ENCODE peak calls at places on chromosomes 5 and 9, in four cellular contexts. Q, Y, R and X are unnamed samples.

GRCh38 chr9:137034709-137035506 is 3.0 kb upstream of the FUT7 start:
- DNase-seq in Q (peak; percentile 90), Y (peak; percentile 83), R (peak; percentile 89), X (no peak)

GRCh38 chr5:114407783-114408182 is 45.9 kb downstream of the KCNN2 start:
- DNase-seq in Q (no peak), Y (no peak), R (no peak), X (no peak)

GRCh38 chr5:1522601-1523479 is 920 bp downstream of the LPCAT1 start:
- DNase-seq in Q (peak; percentile 35), Y (peak; percentile 57), R (peak; percentile 42), X (no peak)

GRCh38 chr9:133737774-133738038 is 446 bp downstream of the SARDH start:
- DNase-seq in Q (no peak), Y (no peak), R (no peak), X (no peak)

GRCh38 chr5:147050172-147050571 is 171.6 kb upstream of the PPP2R2B start:
- DNase-seq in Q (no peak), Y (no peak), R (no peak), X (no peak)

GRCh38 chr9:76453785-76454184 is 5.2 kb upstream of the GCNT1 start:
- DNase-seq in Q (no peak), Y (no peak), R (no peak), X (no peak)

GRCh38 chr5:109953821-109954220 is 264.1 kb downstream of the MAN2A1 start:
- DNase-seq in Q (no peak), Y (no peak), R (no peak), X (no peak)

GRCh38 chr5:29758986-29759421 is 1434.5 kb upstream of the CDH6 start:
- DNase-seq in Q (no peak), Y (no peak), R (peak; percentile 40), X (no peak)

GRCh38 chr5:35162848-35163770 is 67.2 kb downstream of the PRLR start:
- DNase-seq in Q (no peak), Y (no peak), R (no peak), X (no peak)

GRCh38 chr9:6931913-6932312 is 174.1 kb downstream of the KDM4C start:
- DNase-seq in Q (no peak), Y (peak; percentile 66), R (no peak), X (peak; percentile 90)

DNA sequence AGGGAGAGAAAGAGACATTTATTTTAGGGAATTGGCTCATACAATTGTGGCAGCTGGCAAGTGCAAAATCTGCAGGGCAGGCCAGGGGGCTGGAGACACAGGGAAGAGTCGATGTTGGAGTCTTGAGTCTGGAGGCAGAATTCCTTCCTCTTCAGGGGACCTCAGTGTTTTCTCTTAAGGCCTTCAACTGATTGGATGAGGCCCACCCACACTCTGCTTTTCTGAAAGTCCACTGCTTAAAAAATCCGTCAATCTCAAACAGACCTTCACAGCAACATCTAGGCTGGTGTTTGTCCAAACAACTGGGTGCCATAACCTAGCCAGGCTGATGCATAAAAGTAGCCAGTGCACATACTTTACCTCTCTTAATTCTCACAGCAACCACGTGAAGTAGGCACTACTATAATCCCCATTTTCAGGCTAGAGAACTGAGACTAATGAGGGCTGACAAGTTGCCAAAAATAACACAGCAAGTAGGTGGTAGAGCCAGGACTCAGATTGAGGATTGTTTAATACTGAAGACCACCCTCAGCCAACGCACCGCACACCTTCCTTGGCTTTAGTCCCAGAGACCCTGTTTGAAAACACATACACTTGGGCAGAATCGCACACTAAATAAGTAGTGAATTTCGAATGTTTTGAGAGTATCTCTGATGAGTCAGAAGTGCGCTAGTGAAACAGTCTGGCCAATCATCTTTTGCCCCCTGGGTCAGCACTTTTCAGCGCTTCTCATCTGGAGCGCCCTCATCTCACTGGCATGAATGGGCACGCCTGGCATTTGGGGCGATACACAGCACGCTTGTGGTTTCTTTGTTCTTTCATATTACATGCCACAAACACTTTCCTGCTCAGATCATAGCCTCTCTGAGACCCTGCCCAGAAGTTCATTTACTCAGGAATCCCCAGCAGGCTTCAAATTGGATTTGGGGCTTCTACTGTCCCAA is 591.4 kb downstream of the CCDC171 start:
- DNase-seq in Q (no peak), Y (no peak), R (no peak), X (no peak)
- TF ChIP-seq CTCF in Q (no peak), Y (no peak), R (no peak), X (no peak)

GRCh38 chr9:131366745-131367401 is 27.0 kb upstream of the PRRC2B start:
- DNase-seq in Q (peak; percentile 68), Y (peak; percentile 61), R (peak; percentile 81), X (no peak)
- TF ChIP-seq CTCF in Q (peak; percentile 77), Y (no peak), R (peak; percentile 54), X (peak; percentile 42)

GRCh38 chr9:120733190-120733589 is 18.9 kb upstream of the MEGF9 start:
- DNase-seq in Q (no peak), Y (peak; percentile 75), R (peak; percentile 67), X (peak; percentile 56)

GRCh38 chr9:120734607-120735006 is 20.3 kb upstream of the MEGF9 start:
- DNase-seq in Q (no peak), Y (no peak), R (no peak), X (no peak)

GRCh38 chr9:120730661-120731514 is 16.6 kb upstream of the MEGF9 start:
- DNase-seq in Q (peak; percentile 53), Y (peak; percentile 62), R (no peak), X (peak; percentile 97)

GRCh38 chr9:120726484-120726883 is 12.2 kb upstream of the MEGF9 start:
- DNase-seq in Q (no peak), Y (no peak), R (no peak), X (no peak)

GRCh38 chr9:120729796-120730195 is 15.5 kb upstream of the MEGF9 start:
- DNase-seq in Q (peak; percentile 14), Y (peak; percentile 57), R (no peak), X (no peak)
- TF ChIP-seq CTCF in Q (peak; percentile 62), Y (no peak), R (no peak), X (peak; percentile 37)

DNA sequence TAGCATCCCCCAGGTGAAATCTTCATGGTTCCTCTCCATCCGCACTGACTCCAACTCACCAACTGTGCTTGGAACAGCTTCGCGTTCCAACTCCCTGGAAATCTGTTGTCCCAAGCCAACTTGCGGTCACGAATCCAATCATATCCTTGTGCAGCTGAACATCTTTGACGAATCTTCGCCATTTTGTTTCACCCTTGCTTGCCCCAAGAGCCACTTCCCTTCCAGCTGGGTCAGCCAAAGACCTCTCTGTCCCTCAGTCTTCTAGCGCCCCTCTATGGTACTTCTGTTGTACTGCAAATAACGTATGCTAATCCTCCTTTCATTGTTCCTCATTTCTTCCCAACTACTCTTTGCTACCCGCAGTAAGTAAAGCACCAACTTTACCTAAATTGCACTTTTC is 61.0 kb upstream of the TARS1 start:
- DNase-seq in Q (peak; percentile 67), Y (no peak), R (peak; percentile 59), X (no peak)
- TF ChIP-seq CTCF in Q (peak; percentile 83), Y (no peak), R (peak; percentile 67), X (peak; percentile 55)

DNA sequence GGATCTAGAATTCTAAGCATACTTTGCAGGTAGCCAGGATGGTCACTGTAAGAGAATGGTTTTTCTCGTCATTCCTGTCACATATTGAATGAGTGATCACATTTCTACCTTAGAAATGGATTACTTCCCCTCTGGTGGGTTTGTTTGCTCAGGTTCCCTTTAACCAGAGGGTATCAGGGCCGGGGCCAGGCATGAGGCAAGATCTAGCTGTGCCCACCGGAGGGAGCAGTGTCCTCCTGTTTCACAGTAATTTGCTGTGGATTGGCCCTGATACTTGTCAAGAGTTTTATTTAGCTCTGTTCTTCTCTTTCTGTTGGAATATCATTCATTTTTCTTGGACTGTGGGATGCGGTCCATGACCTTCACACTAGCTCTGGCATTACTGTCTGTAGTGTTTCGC is 42.3 kb upstream of the ZBED3 start:
- DNase-seq in Q (peak; percentile 24), Y (no peak), R (peak; percentile 51), X (no peak)
- TF ChIP-seq CTCF in Q (peak; percentile 61), Y (no peak), R (peak; percentile 50), X (peak; percentile 53)

GRCh38 chr9:36788534-36788933 is 215.8 kb downstream of the MELK start:
- DNase-seq in Q (peak; percentile 39), Y (no peak), R (peak; percentile 29), X (no peak)
- TF ChIP-seq CTCF in Q (peak; percentile 68), Y (no peak), R (peak; percentile 37), X (peak; percentile 17)

GRCh38 chr5:160800375-160800774 is 51.6 kb downstream of the ATP10B start:
- DNase-seq in Q (no peak), Y (no peak), R (no peak), X (no peak)

GRCh38 chr5:160799160-160799559 is 52.9 kb downstream of the ATP10B start:
- DNase-seq in Q (no peak), Y (no peak), R (no peak), X (no peak)

GRCh38 chr5:160797020-160797419 is 55.0 kb downstream of the ATP10B start:
- DNase-seq in Q (no peak), Y (no peak), R (no peak), X (no peak)

GRCh38 chr5:160805376-160805775 is 46.6 kb downstream of the ATP10B start:
- DNase-seq in Q (no peak), Y (no peak), R (no peak), X (no peak)

GRCh38 chr5:160802567-160802966 is 49.4 kb downstream of the ATP10B start:
- DNase-seq in Q (no peak), Y (no peak), R (peak; percentile 38), X (no peak)
- TF ChIP-seq CTCF in Q (no peak), Y (no peak), R (no peak), X (peak; percentile 39)

GRCh38 chr5:161924270-161924669 is 76.3 kb downstream of the GABRA1 start:
- DNase-seq in Q (no peak), Y (no peak), R (no peak), X (no peak)

GRCh38 chr5:161921781-161922180 is 73.9 kb downstream of the GABRA1 start:
- DNase-seq in Q (no peak), Y (no peak), R (no peak), X (no peak)

DNA sequence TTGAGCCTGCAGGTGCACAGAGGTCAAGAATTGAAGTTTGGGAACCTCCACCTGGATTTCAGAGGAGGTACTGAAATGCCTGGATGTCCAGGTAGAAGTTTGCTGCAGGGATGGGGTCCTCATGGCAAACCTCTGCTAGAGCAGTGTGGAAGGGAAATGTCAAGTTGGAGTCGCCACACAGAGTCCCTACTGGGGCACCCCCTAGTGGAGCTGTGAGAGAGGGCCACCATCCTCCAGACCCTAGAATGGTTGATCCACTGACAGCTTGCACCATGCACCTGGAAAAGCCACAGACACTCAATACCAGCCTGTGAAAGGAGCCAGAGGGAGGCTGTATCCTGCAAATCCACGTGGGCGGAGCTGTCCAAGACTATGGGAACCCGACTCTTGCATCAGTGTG is 78.0 kb downstream of the GABRA1 start:
- DNase-seq in Q (peak; percentile 0), Y (no peak), R (no peak), X (no peak)
- TF ChIP-seq CTCF in Q (peak; percentile 45), Y (no peak), R (no peak), X (no peak)